ENCODE peak calls at places on chromosomes 2 and 18, in ten cellular contexts. One of them, this sample, is unnamed.

GRCh38 chr2:153287109-153287801 is 191.3 kb downstream of the RPRM start:
- DNase-seq in GM10248: no peak
- DNase-seq in glutamatergic neuron: no peak
- DNase-seq in uterus: no peak
- DNase-seq in upper lobe of right lung: no peak
- DNase-seq in neural progenitor cell: peak
- DNase-seq in neural crest cell: peak
- DNase-seq in pancreas: no peak
- DNase-seq in choroid plexus epithelial cell: no peak
- DNase-seq in RWPE2: no peak
- DNase-seq in this sample: no peak

GRCh38 chr2:113283704-113284284 is 5.1 kb upstream of the PAX8 start:
- DNase-seq in GM10248: no peak
- DNase-seq in glutamatergic neuron: no peak
- DNase-seq in uterus: peak
- DNase-seq in upper lobe of right lung: peak
- DNase-seq in neural progenitor cell: no peak
- DNase-seq in neural crest cell: no peak
- DNase-seq in pancreas: peak
- DNase-seq in choroid plexus epithelial cell: peak
- DNase-seq in RWPE2: peak
- DNase-seq in this sample: peak

GRCh38 chr2:115976916-115977315 is 1534.5 kb downstream of the DPP10 start:
- DNase-seq in GM10248: no peak
- DNase-seq in glutamatergic neuron: no peak
- DNase-seq in uterus: no peak
- DNase-seq in upper lobe of right lung: no peak
- DNase-seq in neural progenitor cell: no peak
- DNase-seq in neural crest cell: no peak
- DNase-seq in pancreas: no peak
- DNase-seq in choroid plexus epithelial cell: no peak
- DNase-seq in RWPE2: no peak
- DNase-seq in this sample: no peak

GRCh38 chr18:12745095-12745820 is 42.4 kb downstream of the PSMG2 start:
- DNase-seq in GM10248: no peak
- DNase-seq in glutamatergic neuron: no peak
- DNase-seq in uterus: no peak
- DNase-seq in upper lobe of right lung: no peak
- DNase-seq in neural progenitor cell: no peak
- DNase-seq in neural crest cell: no peak
- DNase-seq in pancreas: no peak
- DNase-seq in choroid plexus epithelial cell: no peak
- DNase-seq in RWPE2: no peak
- DNase-seq in this sample: no peak

GRCh38 chr18:27008575-27008974 is 143.1 kb upstream of the AQP4 start:
- DNase-seq in GM10248: no peak
- DNase-seq in glutamatergic neuron: no peak
- DNase-seq in uterus: no peak
- DNase-seq in upper lobe of right lung: no peak
- DNase-seq in neural progenitor cell: no peak
- DNase-seq in neural crest cell: no peak
- DNase-seq in pancreas: no peak
- DNase-seq in choroid plexus epithelial cell: no peak
- DNase-seq in RWPE2: no peak
- DNase-seq in this sample: no peak

GRCh38 chr2:188478724-188479123 is 187.1 kb downstream of the GULP1 start:
- DNase-seq in GM10248: no peak
- DNase-seq in glutamatergic neuron: no peak
- DNase-seq in uterus: no peak
- DNase-seq in upper lobe of right lung: no peak
- DNase-seq in neural progenitor cell: no peak
- DNase-seq in neural crest cell: no peak
- DNase-seq in pancreas: no peak
- DNase-seq in choroid plexus epithelial cell: no peak
- DNase-seq in RWPE2: no peak
- DNase-seq in this sample: peak

GRCh38 chr18:9537638-9538037 is 62.3 kb downstream of the RALBP1 start:
- DNase-seq in GM10248: no peak
- DNase-seq in glutamatergic neuron: no peak
- DNase-seq in uterus: no peak
- DNase-seq in upper lobe of right lung: no peak
- DNase-seq in neural progenitor cell: no peak
- DNase-seq in neural crest cell: no peak
- DNase-seq in pancreas: no peak
- DNase-seq in choroid plexus epithelial cell: no peak
- DNase-seq in RWPE2: no peak
- DNase-seq in this sample: no peak

GRCh38 chr2:37447446-37447845 is 103.0 kb downstream of the QPCT start:
- DNase-seq in GM10248: no peak
- DNase-seq in glutamatergic neuron: no peak
- DNase-seq in uterus: no peak
- DNase-seq in upper lobe of right lung: no peak
- DNase-seq in neural progenitor cell: no peak
- DNase-seq in neural crest cell: no peak
- DNase-seq in pancreas: no peak
- DNase-seq in choroid plexus epithelial cell: no peak
- DNase-seq in RWPE2: no peak
- DNase-seq in this sample: no peak

GRCh38 chr18:62384610-62385097 is 59.5 kb downstream of the TNFRSF11A start:
- DNase-seq in GM10248: no peak
- DNase-seq in glutamatergic neuron: no peak
- DNase-seq in uterus: no peak
- DNase-seq in upper lobe of right lung: no peak
- DNase-seq in neural progenitor cell: peak
- DNase-seq in neural crest cell: peak
- DNase-seq in pancreas: no peak
- DNase-seq in choroid plexus epithelial cell: peak
- DNase-seq in RWPE2: no peak
- DNase-seq in this sample: peak

GRCh38 chr2:172552547-172553291 is 3.2 kb upstream of the PDK1 start:
- DNase-seq in GM10248: no peak
- DNase-seq in glutamatergic neuron: no peak
- DNase-seq in uterus: no peak
- DNase-seq in upper lobe of right lung: no peak
- DNase-seq in neural progenitor cell: no peak
- DNase-seq in neural crest cell: no peak
- DNase-seq in pancreas: no peak
- DNase-seq in choroid plexus epithelial cell: peak
- DNase-seq in RWPE2: no peak
- DNase-seq in this sample: peak

GRCh38 chr2:220127311-220127710 is 499.9 kb downstream of the SLC4A3 start:
- DNase-seq in GM10248: no peak
- DNase-seq in glutamatergic neuron: no peak
- DNase-seq in uterus: no peak
- DNase-seq in upper lobe of right lung: no peak
- DNase-seq in neural progenitor cell: no peak
- DNase-seq in neural crest cell: no peak
- DNase-seq in pancreas: no peak
- DNase-seq in choroid plexus epithelial cell: no peak
- DNase-seq in RWPE2: no peak
- DNase-seq in this sample: no peak

GRCh38 chr2:54083021-54083420 is 32.4 kb upstream of the ACYP2 start:
- DNase-seq in GM10248: no peak
- DNase-seq in glutamatergic neuron: peak
- DNase-seq in uterus: no peak
- DNase-seq in upper lobe of right lung: no peak
- DNase-seq in neural progenitor cell: peak
- DNase-seq in neural crest cell: peak
- DNase-seq in pancreas: no peak
- DNase-seq in choroid plexus epithelial cell: no peak
- DNase-seq in RWPE2: no peak
- DNase-seq in this sample: no peak

GRCh38 chr2:70806620-70807019 is 13.8 kb downstream of the CLEC4F start:
- DNase-seq in GM10248: no peak
- DNase-seq in glutamatergic neuron: no peak
- DNase-seq in uterus: no peak
- DNase-seq in upper lobe of right lung: no peak
- DNase-seq in neural progenitor cell: no peak
- DNase-seq in neural crest cell: no peak
- DNase-seq in pancreas: no peak
- DNase-seq in choroid plexus epithelial cell: no peak
- DNase-seq in RWPE2: no peak
- DNase-seq in this sample: no peak
- TF ChIP-seq CTCF in GM10248: no peak
- TF ChIP-seq CTCF in glutamatergic neuron: no peak
- TF ChIP-seq CTCF in uterus: no peak
- TF ChIP-seq CTCF in upper lobe of right lung: no peak
- TF ChIP-seq CTCF in neural progenitor cell: no peak
- TF ChIP-seq CTCF in neural crest cell: no peak
- TF ChIP-seq CTCF in pancreas: no peak
- TF ChIP-seq CTCF in choroid plexus epithelial cell: no peak
- TF ChIP-seq CTCF in RWPE2: no peak
- TF ChIP-seq CTCF in this sample: no peak

GRCh38 chr2:191169456-191170300 is 18.9 kb upstream of the STAT4 start:
- DNase-seq in GM10248: no peak
- DNase-seq in glutamatergic neuron: no peak
- DNase-seq in uterus: no peak
- DNase-seq in upper lobe of right lung: no peak
- DNase-seq in neural progenitor cell: no peak
- DNase-seq in neural crest cell: no peak
- DNase-seq in pancreas: no peak
- DNase-seq in choroid plexus epithelial cell: no peak
- DNase-seq in RWPE2: no peak
- DNase-seq in this sample: peak

GRCh38 chr2:191170773-191171172 is 20.0 kb upstream of the STAT4 start:
- DNase-seq in GM10248: no peak
- DNase-seq in glutamatergic neuron: no peak
- DNase-seq in uterus: no peak
- DNase-seq in upper lobe of right lung: no peak
- DNase-seq in neural progenitor cell: no peak
- DNase-seq in neural crest cell: no peak
- DNase-seq in pancreas: no peak
- DNase-seq in choroid plexus epithelial cell: no peak
- DNase-seq in RWPE2: no peak
- DNase-seq in this sample: no peak

GRCh38 chr2:191170301-191170636 is 19.5 kb upstream of the STAT4 start:
- DNase-seq in GM10248: no peak
- DNase-seq in glutamatergic neuron: no peak
- DNase-seq in uterus: no peak
- DNase-seq in upper lobe of right lung: no peak
- DNase-seq in neural progenitor cell: no peak
- DNase-seq in neural crest cell: no peak
- DNase-seq in pancreas: no peak
- DNase-seq in choroid plexus epithelial cell: no peak
- DNase-seq in RWPE2: no peak
- DNase-seq in this sample: no peak

GRCh38 chr2:191171708-191172355 is 21.0 kb upstream of the STAT4 start:
- DNase-seq in GM10248: no peak
- DNase-seq in glutamatergic neuron: no peak
- DNase-seq in uterus: no peak
- DNase-seq in upper lobe of right lung: no peak
- DNase-seq in neural progenitor cell: peak
- DNase-seq in neural crest cell: no peak
- DNase-seq in pancreas: no peak
- DNase-seq in choroid plexus epithelial cell: peak
- DNase-seq in RWPE2: peak
- DNase-seq in this sample: peak

DNA sequence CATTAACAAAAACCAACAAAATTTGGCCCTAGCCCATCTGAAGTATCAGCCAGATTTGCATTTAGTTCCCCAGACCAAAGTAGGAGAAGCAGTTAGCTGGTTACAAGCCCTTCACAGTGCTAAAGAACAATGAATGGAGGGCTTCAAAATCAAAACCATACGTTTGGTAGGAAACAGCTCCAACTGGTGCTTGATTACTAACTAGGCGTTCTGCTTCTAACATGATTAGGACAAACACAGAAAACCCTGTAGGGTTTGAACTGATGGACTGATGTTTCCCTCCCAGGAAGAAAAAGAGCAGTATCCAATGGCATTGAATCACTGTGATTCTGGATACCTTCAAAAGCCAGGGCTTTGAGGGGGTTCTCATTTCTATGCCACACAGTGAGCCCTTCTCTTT is 20.5 kb upstream of the STAT4 start:
- DNase-seq in GM10248: no peak
- DNase-seq in glutamatergic neuron: no peak
- DNase-seq in uterus: no peak
- DNase-seq in upper lobe of right lung: no peak
- DNase-seq in neural progenitor cell: no peak
- DNase-seq in neural crest cell: no peak
- DNase-seq in pancreas: no peak
- DNase-seq in choroid plexus epithelial cell: no peak
- DNase-seq in RWPE2: no peak
- DNase-seq in this sample: peak
- TF ChIP-seq CTCF in GM10248: no peak
- TF ChIP-seq CTCF in glutamatergic neuron: no peak
- TF ChIP-seq CTCF in uterus: no peak
- TF ChIP-seq CTCF in upper lobe of right lung: no peak
- TF ChIP-seq CTCF in neural progenitor cell: no peak
- TF ChIP-seq CTCF in neural crest cell: no peak
- TF ChIP-seq CTCF in pancreas: no peak
- TF ChIP-seq CTCF in choroid plexus epithelial cell: no peak
- TF ChIP-seq CTCF in RWPE2: no peak
- TF ChIP-seq CTCF in this sample: no peak

DNA sequence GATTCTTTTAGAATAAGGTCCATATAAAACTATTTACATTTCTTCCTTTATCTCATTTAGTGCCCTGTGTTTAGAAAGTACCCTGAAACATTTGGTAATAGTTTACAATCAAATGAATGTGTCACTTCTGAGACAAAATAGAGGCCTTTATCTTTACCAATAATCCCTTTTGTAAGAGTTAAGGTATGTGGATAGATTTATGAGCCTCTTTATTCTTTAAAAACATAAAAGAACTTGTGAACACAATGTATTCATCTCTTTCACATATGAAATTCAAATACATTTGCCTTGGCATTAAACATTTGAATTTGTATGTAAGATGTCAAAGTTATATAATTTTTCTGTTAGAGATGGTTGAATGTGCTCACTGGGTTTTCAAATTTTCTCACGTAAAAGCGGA is 180.5 kb upstream of the CWC22 start:
- DNase-seq in GM10248: no peak
- DNase-seq in glutamatergic neuron: no peak
- DNase-seq in uterus: no peak
- DNase-seq in upper lobe of right lung: no peak
- DNase-seq in neural progenitor cell: no peak
- DNase-seq in neural crest cell: no peak
- DNase-seq in pancreas: no peak
- DNase-seq in choroid plexus epithelial cell: no peak
- DNase-seq in RWPE2: no peak
- DNase-seq in this sample: no peak
- TF ChIP-seq CTCF in GM10248: no peak
- TF ChIP-seq CTCF in glutamatergic neuron: no peak
- TF ChIP-seq CTCF in uterus: no peak
- TF ChIP-seq CTCF in upper lobe of right lung: no peak
- TF ChIP-seq CTCF in neural progenitor cell: no peak
- TF ChIP-seq CTCF in neural crest cell: no peak
- TF ChIP-seq CTCF in pancreas: no peak
- TF ChIP-seq CTCF in choroid plexus epithelial cell: no peak
- TF ChIP-seq CTCF in RWPE2: no peak
- TF ChIP-seq CTCF in this sample: no peak

DNA sequence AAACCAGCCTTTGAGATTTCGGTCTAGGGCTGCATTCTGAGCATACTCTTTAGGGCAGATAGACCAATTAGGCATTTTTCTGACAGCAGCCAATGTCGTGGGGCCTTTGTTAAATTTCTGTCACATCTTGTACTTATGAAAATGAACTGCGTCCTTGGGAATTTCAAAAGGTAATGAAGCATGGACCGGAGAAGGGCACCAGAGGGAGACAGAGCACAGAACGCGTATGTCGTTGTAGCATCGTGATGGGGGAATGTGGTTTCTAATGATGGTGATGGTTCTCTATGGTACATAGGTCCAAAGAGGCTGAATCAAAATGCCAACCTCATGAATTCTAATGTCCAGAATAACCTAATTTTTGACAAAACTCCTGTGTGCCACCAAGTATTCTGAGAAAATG is 483.9 kb upstream of the CRIM1 start:
- DNase-seq in GM10248: no peak
- DNase-seq in glutamatergic neuron: no peak
- DNase-seq in uterus: no peak
- DNase-seq in upper lobe of right lung: no peak
- DNase-seq in neural progenitor cell: no peak
- DNase-seq in neural crest cell: no peak
- DNase-seq in pancreas: no peak
- DNase-seq in choroid plexus epithelial cell: no peak
- DNase-seq in RWPE2: no peak
- DNase-seq in this sample: no peak
- TF ChIP-seq CTCF in GM10248: no peak
- TF ChIP-seq CTCF in glutamatergic neuron: no peak
- TF ChIP-seq CTCF in uterus: no peak
- TF ChIP-seq CTCF in upper lobe of right lung: no peak
- TF ChIP-seq CTCF in neural progenitor cell: peak
- TF ChIP-seq CTCF in neural crest cell: peak
- TF ChIP-seq CTCF in pancreas: no peak
- TF ChIP-seq CTCF in choroid plexus epithelial cell: peak
- TF ChIP-seq CTCF in RWPE2: peak
- TF ChIP-seq CTCF in this sample: no peak

This sample was measured in cardiac fibroblast.